ENCODE peak calls at places on chromosomes 2 and 18, in seven cellular contexts. One of them, this sample, is unnamed. For H3K36me3, the result is how much of the 10 kb centered on the place peaks cover.

GRCh38 chr18:10559566-10560456 is 34.0 kb downstream of the NAPG start:
- DNase-seq in OCI-LY7: peak
- DNase-seq in brain microvascular endothelial cell: no peak
- DNase-seq in BJ: no peak
- DNase-seq in colonic mucosa: no peak
- DNase-seq in psoas muscle: no peak
- DNase-seq in CD8-positive, alpha-beta memory T cell: no peak
- DNase-seq in this sample: no peak

GRCh38 chr2:202780514-202781021 is 91.0 kb downstream of the ICA1L start:
- DNase-seq in OCI-LY7: no peak
- DNase-seq in brain microvascular endothelial cell: peak
- DNase-seq in BJ: peak
- DNase-seq in colonic mucosa: no peak
- DNase-seq in psoas muscle: no peak
- DNase-seq in CD8-positive, alpha-beta memory T cell: no peak
- DNase-seq in this sample: no peak

GRCh38 chr18:2627821-2628276 is 27.7 kb upstream of the SMCHD1 start:
- DNase-seq in OCI-LY7: no peak
- DNase-seq in brain microvascular endothelial cell: no peak
- DNase-seq in BJ: no peak
- DNase-seq in colonic mucosa: no peak
- DNase-seq in psoas muscle: no peak
- DNase-seq in CD8-positive, alpha-beta memory T cell: no peak
- DNase-seq in this sample: no peak

GRCh38 chr2:128789221-128789620 is 470.6 kb upstream of the HS6ST1 start:
- DNase-seq in OCI-LY7: no peak
- DNase-seq in brain microvascular endothelial cell: no peak
- DNase-seq in BJ: no peak
- DNase-seq in colonic mucosa: peak
- DNase-seq in psoas muscle: no peak
- DNase-seq in CD8-positive, alpha-beta memory T cell: no peak
- DNase-seq in this sample: no peak

GRCh38 chr2:64876137-64876647 is 113.0 kb upstream of the SLC1A4 start:
- DNase-seq in OCI-LY7: no peak
- DNase-seq in brain microvascular endothelial cell: peak
- DNase-seq in BJ: peak
- DNase-seq in colonic mucosa: peak
- DNase-seq in psoas muscle: no peak
- DNase-seq in CD8-positive, alpha-beta memory T cell: no peak
- DNase-seq in this sample: peak

GRCh38 chr2:43605079-43605655 is 9.3 kb upstream of the THADA start:
- DNase-seq in OCI-LY7: peak
- DNase-seq in brain microvascular endothelial cell: peak
- DNase-seq in BJ: no peak
- DNase-seq in colonic mucosa: no peak
- DNase-seq in psoas muscle: no peak
- DNase-seq in CD8-positive, alpha-beta memory T cell: no peak
- DNase-seq in this sample: peak

GRCh38 chr2:235468978-235469694 is 24.7 kb upstream of the AGAP1 start:
- DNase-seq in OCI-LY7: no peak
- DNase-seq in brain microvascular endothelial cell: peak
- DNase-seq in BJ: peak
- DNase-seq in colonic mucosa: peak
- DNase-seq in psoas muscle: no peak
- DNase-seq in CD8-positive, alpha-beta memory T cell: no peak
- DNase-seq in this sample: peak

GRCh38 chr2:133849341-133849740 is 281.1 kb upstream of the NCKAP5 start:
- DNase-seq in OCI-LY7: no peak
- DNase-seq in brain microvascular endothelial cell: no peak
- DNase-seq in BJ: no peak
- DNase-seq in colonic mucosa: no peak
- DNase-seq in psoas muscle: no peak
- DNase-seq in CD8-positive, alpha-beta memory T cell: no peak
- DNase-seq in this sample: no peak

GRCh38 chr2:12416600-12416999 is 300.1 kb upstream of the TRIB2 start:
- DNase-seq in OCI-LY7: peak
- DNase-seq in brain microvascular endothelial cell: peak
- DNase-seq in BJ: no peak
- DNase-seq in colonic mucosa: peak
- DNase-seq in psoas muscle: no peak
- DNase-seq in CD8-positive, alpha-beta memory T cell: peak
- DNase-seq in this sample: peak

GRCh38 chr2:109481196-109481555 is 132.6 kb downstream of the SEPTIN10 start:
- DNase-seq in OCI-LY7: no peak
- DNase-seq in brain microvascular endothelial cell: no peak
- DNase-seq in BJ: no peak
- DNase-seq in colonic mucosa: peak
- DNase-seq in psoas muscle: no peak
- DNase-seq in CD8-positive, alpha-beta memory T cell: no peak
- DNase-seq in this sample: no peak

GRCh38 chr2:68828887-68829708 is 42.1 kb downstream of the BMP10 start:
- DNase-seq in OCI-LY7: peak
- DNase-seq in brain microvascular endothelial cell: peak
- DNase-seq in BJ: peak
- DNase-seq in colonic mucosa: peak
- DNase-seq in psoas muscle: peak
- DNase-seq in CD8-positive, alpha-beta memory T cell: peak
- DNase-seq in this sample: peak
- H3K4me3 ChIP-seq in OCI-LY7: no peak
- H3K4me3 ChIP-seq in brain microvascular endothelial cell: no peak
- H3K4me3 ChIP-seq in BJ: no peak
- H3K4me3 ChIP-seq in colonic mucosa: no peak
- H3K4me3 ChIP-seq in psoas muscle: peak
- H3K4me3 ChIP-seq in CD8-positive, alpha-beta memory T cell: peak
- H3K4me3 ChIP-seq in this sample: no peak

DNA sequence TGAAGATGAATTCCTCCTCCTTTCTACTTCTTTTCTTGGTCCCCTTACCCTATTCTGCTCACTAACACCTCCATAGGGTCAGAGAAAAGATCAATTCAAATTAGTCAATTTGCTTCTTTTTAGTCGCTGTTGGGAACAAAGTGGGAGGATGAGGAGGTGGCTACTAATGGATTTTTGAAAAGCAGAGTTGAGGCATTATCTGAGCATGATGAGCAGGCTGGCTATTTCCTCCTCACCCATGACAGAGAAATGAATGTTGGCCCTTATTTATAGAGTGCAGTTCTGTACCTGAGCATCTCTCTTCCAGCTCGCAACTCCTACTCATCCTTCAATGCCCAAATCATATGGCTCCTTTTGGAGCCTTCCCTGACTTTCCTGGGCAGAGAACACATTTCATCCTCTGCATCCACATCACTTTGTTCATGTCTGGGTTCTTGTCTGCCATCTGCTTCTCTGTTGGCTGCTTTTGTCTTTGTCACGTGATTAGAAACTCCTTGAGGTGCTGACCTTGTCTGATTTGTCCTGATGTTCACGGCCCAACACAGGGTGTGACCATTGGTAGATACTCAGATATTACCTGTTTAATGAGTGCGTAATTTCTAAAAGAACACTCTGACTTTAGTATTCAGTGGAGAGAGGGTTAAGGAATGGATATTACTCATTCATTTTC is 45.9 kb downstream of the CYRIA start:
- DNase-seq in OCI-LY7: no peak
- DNase-seq in brain microvascular endothelial cell: no peak
- DNase-seq in BJ: no peak
- DNase-seq in colonic mucosa: no peak
- DNase-seq in psoas muscle: no peak
- DNase-seq in CD8-positive, alpha-beta memory T cell: no peak
- DNase-seq in this sample: no peak
- H3K36me3 ChIP-seq in OCI-LY7: under half
- H3K36me3 ChIP-seq in brain microvascular endothelial cell: under half
- H3K36me3 ChIP-seq in BJ: under half
- H3K36me3 ChIP-seq in colonic mucosa: under half
- H3K36me3 ChIP-seq in psoas muscle: under half
- H3K36me3 ChIP-seq in CD8-positive, alpha-beta memory T cell: under half
- H3K36me3 ChIP-seq in this sample: under half

GRCh38 chr2:84905181-84906107 is at the start of gene TMSB10:
- DNase-seq in OCI-LY7: peak
- DNase-seq in brain microvascular endothelial cell: peak
- DNase-seq in BJ: no peak
- DNase-seq in colonic mucosa: peak
- DNase-seq in psoas muscle: peak
- DNase-seq in CD8-positive, alpha-beta memory T cell: peak
- DNase-seq in this sample: peak

GRCh38 chr2:84908948-84909713 is 3.7 kb downstream of the TMSB10 start:
- DNase-seq in OCI-LY7: no peak
- DNase-seq in brain microvascular endothelial cell: no peak
- DNase-seq in BJ: no peak
- DNase-seq in colonic mucosa: peak
- DNase-seq in psoas muscle: no peak
- DNase-seq in CD8-positive, alpha-beta memory T cell: peak
- DNase-seq in this sample: no peak

GRCh38 chr2:84906108-84906899 is 848 bp downstream of the TMSB10 start:
- DNase-seq in OCI-LY7: no peak
- DNase-seq in brain microvascular endothelial cell: no peak
- DNase-seq in BJ: no peak
- DNase-seq in colonic mucosa: peak
- DNase-seq in psoas muscle: peak
- DNase-seq in CD8-positive, alpha-beta memory T cell: peak
- DNase-seq in this sample: peak

GRCh38 chr2:84904717-84905174 is 710 bp upstream of the TMSB10 start:
- DNase-seq in OCI-LY7: peak
- DNase-seq in brain microvascular endothelial cell: peak
- DNase-seq in BJ: no peak
- DNase-seq in colonic mucosa: peak
- DNase-seq in psoas muscle: peak
- DNase-seq in CD8-positive, alpha-beta memory T cell: no peak
- DNase-seq in this sample: peak

GRCh38 chr2:84906900-84907714 is 1.7 kb downstream of the TMSB10 start:
- DNase-seq in OCI-LY7: peak
- DNase-seq in brain microvascular endothelial cell: peak
- DNase-seq in BJ: peak
- DNase-seq in colonic mucosa: peak
- DNase-seq in psoas muscle: peak
- DNase-seq in CD8-positive, alpha-beta memory T cell: peak
- DNase-seq in this sample: peak
- H3K4me3 ChIP-seq in OCI-LY7: peak
- H3K4me3 ChIP-seq in brain microvascular endothelial cell: peak
- H3K4me3 ChIP-seq in BJ: peak
- H3K4me3 ChIP-seq in colonic mucosa: peak
- H3K4me3 ChIP-seq in psoas muscle: peak
- H3K4me3 ChIP-seq in CD8-positive, alpha-beta memory T cell: peak
- H3K4me3 ChIP-seq in this sample: peak

GRCh38 chr18:26071725-26072124 is 18.7 kb downstream of the SS18 start:
- DNase-seq in OCI-LY7: no peak
- DNase-seq in brain microvascular endothelial cell: peak
- DNase-seq in BJ: no peak
- DNase-seq in colonic mucosa: no peak
- DNase-seq in psoas muscle: no peak
- DNase-seq in CD8-positive, alpha-beta memory T cell: no peak
- DNase-seq in this sample: no peak
- H3K36me3 ChIP-seq in OCI-LY7: half or more
- H3K36me3 ChIP-seq in brain microvascular endothelial cell: under half
- H3K36me3 ChIP-seq in BJ: under half
- H3K36me3 ChIP-seq in colonic mucosa: under half
- H3K36me3 ChIP-seq in psoas muscle: half or more
- H3K36me3 ChIP-seq in CD8-positive, alpha-beta memory T cell: under half
- H3K36me3 ChIP-seq in this sample: half or more

GRCh38 chr2:232218778-232219495 is 159.6 kb upstream of the ALPP start:
- DNase-seq in OCI-LY7: no peak
- DNase-seq in brain microvascular endothelial cell: no peak
- DNase-seq in BJ: no peak
- DNase-seq in colonic mucosa: no peak
- DNase-seq in psoas muscle: no peak
- DNase-seq in CD8-positive, alpha-beta memory T cell: no peak
- DNase-seq in this sample: no peak
- H3K4me3 ChIP-seq in OCI-LY7: peak
- H3K4me3 ChIP-seq in brain microvascular endothelial cell: no peak
- H3K4me3 ChIP-seq in BJ: no peak
- H3K4me3 ChIP-seq in colonic mucosa: no peak
- H3K4me3 ChIP-seq in psoas muscle: no peak
- H3K4me3 ChIP-seq in CD8-positive, alpha-beta memory T cell: no peak
- H3K4me3 ChIP-seq in this sample: no peak

GRCh38 chr2:232787806-232788205 is 11.4 kb upstream of the KCNJ13 start:
- DNase-seq in OCI-LY7: no peak
- DNase-seq in brain microvascular endothelial cell: no peak
- DNase-seq in BJ: no peak
- DNase-seq in colonic mucosa: no peak
- DNase-seq in psoas muscle: no peak
- DNase-seq in CD8-positive, alpha-beta memory T cell: no peak
- DNase-seq in this sample: no peak

GRCh38 chr2:232783278-232783677 is 6.9 kb upstream of the KCNJ13 start:
- DNase-seq in OCI-LY7: no peak
- DNase-seq in brain microvascular endothelial cell: no peak
- DNase-seq in BJ: no peak
- DNase-seq in colonic mucosa: no peak
- DNase-seq in psoas muscle: no peak
- DNase-seq in CD8-positive, alpha-beta memory T cell: no peak
- DNase-seq in this sample: no peak

GRCh38 chr2:232793271-232793670 is 16.9 kb upstream of the KCNJ13 start:
- DNase-seq in OCI-LY7: no peak
- DNase-seq in brain microvascular endothelial cell: no peak
- DNase-seq in BJ: no peak
- DNase-seq in colonic mucosa: no peak
- DNase-seq in psoas muscle: no peak
- DNase-seq in CD8-positive, alpha-beta memory T cell: no peak
- DNase-seq in this sample: no peak

GRCh38 chr2:232791518-232791917 is 15.2 kb upstream of the KCNJ13 start:
- DNase-seq in OCI-LY7: no peak
- DNase-seq in brain microvascular endothelial cell: no peak
- DNase-seq in BJ: no peak
- DNase-seq in colonic mucosa: no peak
- DNase-seq in psoas muscle: no peak
- DNase-seq in CD8-positive, alpha-beta memory T cell: no peak
- DNase-seq in this sample: no peak

DNA sequence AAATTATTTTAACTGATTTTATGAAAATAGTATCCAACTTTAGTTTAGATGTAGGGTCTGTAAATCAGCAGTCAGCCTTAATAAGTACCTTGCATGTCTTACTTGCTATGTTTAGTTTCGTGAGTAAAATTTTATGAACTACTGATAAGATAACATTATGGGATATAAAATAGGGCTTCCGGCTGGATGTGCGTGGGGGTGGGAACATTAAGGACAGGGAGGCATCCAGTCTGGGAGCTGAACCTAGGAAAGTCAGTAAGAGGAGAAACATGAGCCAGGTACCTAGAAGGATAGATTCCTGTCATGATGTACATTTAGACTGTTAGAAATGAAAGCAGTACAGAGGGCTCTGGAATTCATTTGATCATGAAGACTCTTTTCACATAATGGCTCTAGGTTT is 12.7 kb upstream of the KCNJ13 start:
- DNase-seq in OCI-LY7: no peak
- DNase-seq in brain microvascular endothelial cell: no peak
- DNase-seq in BJ: no peak
- DNase-seq in colonic mucosa: peak
- DNase-seq in psoas muscle: no peak
- DNase-seq in CD8-positive, alpha-beta memory T cell: no peak
- DNase-seq in this sample: no peak
- H3K36me3 ChIP-seq in OCI-LY7: half or more
- H3K36me3 ChIP-seq in brain microvascular endothelial cell: under half
- H3K36me3 ChIP-seq in BJ: under half
- H3K36me3 ChIP-seq in colonic mucosa: under half
- H3K36me3 ChIP-seq in psoas muscle: half or more
- H3K36me3 ChIP-seq in CD8-positive, alpha-beta memory T cell: under half
- H3K36me3 ChIP-seq in this sample: half or more

This sample was measured in MG63.